ENCODE peak calls at places on chromosomes 3 and 15, in ten cellular contexts. F is tibial nerve, M is sigmoid colon, H is A549, Y is adrenal gland, W is upper lobe of left lung, N is NB4, K is HepG2, J is heart left ventricle, L is lower leg skin. U is an unnamed sample.

GRCh38 chr3:128787256-128788253 is 61.6 kb downstream of the RAB7A start:
- DNase-seq in J (no peak), M (no peak), N (peak), Y (no peak), F (no peak), H (peak), K (peak), W (no peak), L (no peak), U (peak)

GRCh38 chr3:20111836-20112235 is 71.6 kb downstream of the KAT2B start:
- DNase-seq in M (no peak), L (no peak), K (no peak), N (no peak), J (no peak), F (no peak), W (no peak), H (peak), Y (no peak), U (no peak)

GRCh38 chr15:41794081-41794480 is 19.8 kb downstream of the MAPKBP1 start:
- DNase-seq in W (no peak), J (no peak), F (no peak), M (no peak), Y (no peak), N (no peak), L (no peak), K (no peak), H (no peak), U (no peak)

GRCh38 chr3:143585720-143586456 is 262.4 kb downstream of the SLC9A9 start:
- DNase-seq in N (no peak), W (no peak), K (no peak), J (no peak), H (no peak), M (no peak), Y (no peak), F (no peak), L (no peak), U (no peak)

GRCh38 chr3:45635475-45636256 is 41.1 kb downstream of the LIMD1 start:
- DNase-seq in M (no peak), L (no peak), Y (no peak), F (no peak), J (no peak), N (no peak), W (peak), H (peak), K (peak), U (no peak)

GRCh38 chr15:49225572-49226281 is 55.7 kb downstream of the GALK2 start:
- DNase-seq in Y (no peak), M (no peak), F (no peak), N (peak), W (no peak), H (no peak), J (no peak), L (no peak), K (no peak), U (no peak)

GRCh38 chr3:12194669-12195161 is 36.0 kb upstream of the TIMP4 start:
- DNase-seq in N (peak), Y (no peak), K (peak), M (no peak), L (no peak), F (no peak), H (peak), J (no peak), W (no peak), U (no peak)

GRCh38 chr3:44976002-44976815 is at the start of the genes EXOSC7 and ZDHHC3:
- DNase-seq in H (peak), L (peak), M (peak), Y (peak), K (peak), J (peak), N (peak), W (peak), F (peak), U (peak)

GRCh38 chr15:57761562-57761961 is 55.0 kb downstream of the POLR2M start:
- DNase-seq in M (no peak), K (no peak), Y (no peak), F (no peak), L (no peak), H (no peak), J (no peak), N (no peak), W (no peak), U (no peak)

GRCh38 chr3:48188266-48189201 is at the start of gene CDC25A:
- DNase-seq in F (peak), W (peak), M (peak), L (peak), Y (peak), N (peak), H (peak), J (peak), K (peak), U (peak)

GRCh38 chr3:131694351-131694750 is 191.6 kb upstream of the MRPL3 start:
- DNase-seq in M (no peak), K (no peak), L (no peak), H (no peak), Y (no peak), N (no peak), J (no peak), F (no peak), W (no peak), U (no peak)

GRCh38 chr15:48459571-48460461 is 128.6 kb downstream of the DUT start:
- DNase-seq in J (no peak), K (no peak), M (no peak), N (no peak), W (no peak), H (no peak), L (no peak), F (peak), Y (no peak), U (no peak)

GRCh38 chr3:186060222-186060621 is 48.7 kb downstream of the ETV5 start:
- DNase-seq in Y (no peak), L (no peak), N (no peak), F (no peak), J (no peak), H (no peak), K (no peak), W (no peak), M (no peak), U (no peak)

GRCh38 chr15:60708684-60709083 is 229.7 kb upstream of the ICE2 start:
- DNase-seq in N (no peak), F (no peak), M (no peak), W (no peak), K (no peak), Y (no peak), H (no peak), J (no peak), L (no peak), U (no peak)

GRCh38 chr3:129429080-129429451 is 630 bp upstream of the EFCAB12 start:
- DNase-seq in K (no peak), H (no peak), W (no peak), L (no peak), N (no peak), F (no peak), M (no peak), J (no peak), Y (no peak), U (no peak)

GRCh38 chr3:106206165-106206564 is 337.4 kb upstream of the CBLB start:
- DNase-seq in W (no peak), H (no peak), K (no peak), J (peak), L (no peak), F (no peak), N (no peak), M (no peak), Y (no peak), U (no peak)

GRCh38 chr3:184616416-184616815 is 54.8 kb downstream of the EPHB3 start:
- DNase-seq in Y (no peak), N (no peak), K (no peak), L (no peak), W (no peak), J (no peak), M (no peak), F (no peak), H (no peak), U (no peak)

GRCh38 chr3:197151562-197151961 is 121.9 kb upstream of the MELTF start:
- DNase-seq in H (no peak), J (no peak), F (peak), K (peak), N (peak), M (no peak), W (peak), Y (peak), L (peak), U (no peak)

GRCh38 chr3:145882416-145882815 is 278.6 kb downstream of the PLOD2 start:
- DNase-seq in J (no peak), K (no peak), H (no peak), N (no peak), L (no peak), Y (no peak), F (no peak), M (no peak), W (no peak), U (no peak)

GRCh38 chr15:101121511-101122090 is 130.2 kb downstream of the CHSY1 start:
- DNase-seq in Y (peak), F (peak), K (no peak), W (peak), L (peak), H (no peak), J (peak), M (peak), N (peak), U (peak)

GRCh38 chr3:77079988-77080585 is 40.2 kb downstream of the ROBO2 start:
- DNase-seq in N (no peak), K (no peak), Y (no peak), L (no peak), H (no peak), F (no peak), M (no peak), W (no peak), J (no peak), U (no peak)

GRCh38 chr3:11733914-11734313 is 90.2 kb upstream of the VGLL4 start:
- DNase-seq in J (no peak), F (no peak), M (no peak), H (no peak), N (no peak), W (no peak), K (peak), L (no peak), Y (no peak), U (no peak)

GRCh38 chr3:172512363-172512762 is 10.9 kb downstream of the TNFSF10 start:
- DNase-seq in Y (peak), M (peak), W (peak), J (peak), L (peak), H (no peak), F (peak), N (peak), K (no peak), U (no peak)

GRCh38 chr15:99447497-99448371 is 118.0 kb upstream of the MEF2A start:
- DNase-seq in L (no peak), K (no peak), W (no peak), F (no peak), N (no peak), M (peak), J (peak), Y (no peak), H (no peak), U (no peak)

GRCh38 chr3:76615739-76616138 is 424.2 kb upstream of the ROBO2 start:
- DNase-seq in N (no peak), F (no peak), M (no peak), L (no peak), W (no peak), H (no peak), Y (no peak), J (no peak), K (no peak), U (no peak)

GRCh38 chr3:58025824-58026579 is 17.8 kb downstream of the FLNB start:
- DNase-seq in Y (no peak), K (peak), W (peak), L (no peak), M (peak), N (no peak), H (no peak), J (no peak), F (no peak), U (peak)

GRCh38 chr3:138093721-138094120 is 21.7 kb downstream of the DZIP1L start:
- DNase-seq in K (no peak), H (no peak), F (no peak), L (no peak), Y (no peak), W (no peak), J (no peak), M (no peak), N (no peak), U (no peak)

GRCh38 chr15:93028632-93029612 is 60.1 kb downstream of the RGMA start:
- DNase-seq in H (no peak), W (peak), Y (peak), K (no peak), J (peak), M (peak), N (peak), F (peak), L (peak), U (peak)

GRCh38 chr15:48696627-48697312 is 51.3 kb upstream of the FBN1 start:
- DNase-seq in L (no peak), F (no peak), W (no peak), Y (no peak), H (no peak), M (no peak), J (no peak), K (no peak), N (peak), U (no peak)

DNA sequence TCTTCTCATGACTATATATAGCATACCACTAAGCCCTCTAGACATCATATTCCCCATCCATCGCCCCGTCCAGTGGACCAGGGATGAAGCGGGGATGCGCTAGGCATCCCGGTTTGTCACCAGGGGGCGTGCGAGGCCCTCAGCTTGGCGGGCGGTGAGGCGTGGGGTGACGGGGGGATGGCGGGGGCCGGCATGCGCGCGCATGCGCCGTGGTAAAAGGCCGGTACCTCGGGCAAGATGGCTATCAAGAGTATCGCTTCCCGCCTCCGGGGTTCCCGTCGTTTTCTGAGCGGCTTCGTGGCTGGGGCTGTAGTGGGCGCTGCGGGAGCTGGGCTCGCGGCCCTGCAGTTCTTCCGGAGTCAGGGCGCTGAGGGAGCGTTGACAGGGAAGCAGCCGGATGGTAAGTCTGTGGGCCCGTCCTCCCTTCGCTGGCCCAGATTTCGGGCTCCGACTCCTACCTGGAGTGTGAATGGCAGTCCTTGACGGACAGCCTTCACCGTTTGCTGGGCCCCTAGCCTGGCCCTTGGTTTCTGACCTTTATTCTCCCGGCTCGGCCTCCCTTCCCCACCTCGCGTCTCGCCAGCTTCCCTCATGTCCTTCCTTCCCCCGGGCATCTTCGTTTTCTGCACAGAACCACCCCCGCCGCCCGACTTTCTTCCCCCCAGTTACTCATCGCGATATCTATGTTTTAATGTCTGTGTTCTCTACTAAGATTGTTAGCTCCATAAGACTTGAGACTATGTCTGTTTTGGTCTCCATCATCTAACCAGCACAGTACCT is at the start of gene EXOG:
- DNase-seq in K (peak), H (peak), Y (peak), F (peak), J (peak), N (peak), W (peak), M (peak), L (peak), U (peak)
- TF ChIP-seq POLR2A in K (no peak), H (peak), Y (no peak), F (no peak), J (no peak), N (peak), W (no peak), M (no peak), L (no peak), U (peak)

GRCh38 chr3:8765528-8765927 is 3.9 kb downstream of the OXTR start:
- DNase-seq in J (no peak), H (no peak), M (no peak), K (no peak), L (no peak), Y (no peak), N (no peak), W (no peak), F (no peak), U (no peak)

GRCh38 chr3:8768364-8769087 is 887 bp downstream of the OXTR start:
- DNase-seq in F (no peak), K (no peak), J (no peak), W (no peak), L (no peak), M (no peak), N (no peak), Y (no peak), H (no peak), U (no peak)

GRCh38 chr3:8767667-8768363 is 1.6 kb downstream of the OXTR start:
- DNase-seq in J (no peak), Y (no peak), L (no peak), M (no peak), H (no peak), W (no peak), N (no peak), K (peak), F (no peak), U (peak)

GRCh38 chr3:8766148-8766547 is 3.3 kb downstream of the OXTR start:
- DNase-seq in J (no peak), H (no peak), N (no peak), W (no peak), K (no peak), F (no peak), M (no peak), Y (no peak), L (no peak), U (no peak)

DNA sequence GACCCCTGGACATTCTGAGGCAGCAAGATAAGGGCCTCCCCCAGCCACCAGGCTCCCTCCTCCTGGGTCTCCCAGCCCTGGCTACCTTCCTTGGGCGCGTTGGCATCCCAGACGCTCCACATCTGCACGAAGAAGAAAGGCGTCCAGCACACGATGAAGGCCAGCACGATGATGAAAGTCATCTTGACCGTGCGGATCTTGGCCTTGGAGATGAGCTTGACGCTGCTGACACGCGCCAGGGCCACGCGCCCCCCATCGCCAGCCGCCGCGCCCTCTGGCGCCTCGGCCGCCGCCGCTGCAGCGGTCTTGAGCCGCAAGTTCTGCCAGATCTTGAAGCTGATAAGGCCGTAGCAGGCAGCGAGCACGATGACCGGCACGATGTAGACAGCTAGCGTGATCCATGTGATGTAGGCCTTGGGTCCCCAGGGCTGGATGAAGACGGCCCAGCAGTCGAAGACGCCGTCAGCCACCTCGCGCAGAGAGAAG is 2.2 kb downstream of the OXTR start:
- DNase-seq in F (no peak), H (no peak), K (no peak), J (no peak), N (no peak), Y (no peak), M (no peak), L (no peak), W (no peak), U (no peak)
- H3K4me3 ChIP-seq in F (no peak), H (no peak), K (no peak), J (no peak), N (no peak), Y (no peak), M (no peak), L (no peak), W (no peak), U (no peak)

GRCh38 chr3:159739166-159739565 is 249.5 kb upstream of the IL12A start:
- DNase-seq in W (no peak), K (no peak), L (no peak), Y (no peak), N (no peak), H (no peak), J (no peak), M (no peak), F (no peak), U (no peak)
- TF ChIP-seq POLR2A in W (no peak), K (no peak), L (no peak), Y (no peak), N (no peak), H (no peak), J (no peak), M (no peak), F (no peak), U (no peak)

GRCh38 chr3:100467133-100467532 is 25.3 kb upstream of the TMEM45A start:
- DNase-seq in L (no peak), W (no peak), M (no peak), Y (no peak), N (no peak), H (no peak), J (no peak), K (no peak), F (no peak), U (no peak)

GRCh38 chr3:100463646-100464155 is 28.7 kb upstream of the TMEM45A start:
- DNase-seq in L (no peak), K (no peak), Y (no peak), W (no peak), N (no peak), M (no peak), H (no peak), J (no peak), F (no peak), U (no peak)

GRCh38 chr3:100471436-100471835 is 21.0 kb upstream of the TMEM45A start:
- DNase-seq in Y (no peak), H (no peak), J (no peak), W (no peak), K (no peak), N (no peak), M (no peak), F (no peak), L (no peak), U (no peak)

GRCh38 chr3:100465871-100466777 is 26.3 kb upstream of the TMEM45A start:
- DNase-seq in Y (no peak), L (no peak), N (peak), J (no peak), F (no peak), H (no peak), W (no peak), K (no peak), M (no peak), U (no peak)

GRCh38 chr3:100468676-100469075 is 23.7 kb upstream of the TMEM45A start:
- DNase-seq in M (no peak), H (no peak), Y (no peak), W (no peak), J (no peak), K (no peak), N (no peak), F (no peak), L (no peak), U (no peak)
- H3K4me3 ChIP-seq in M (no peak), H (no peak), Y (no peak), W (no peak), J (no peak), K (no peak), N (no peak), F (no peak), L (no peak), U (no peak)

DNA sequence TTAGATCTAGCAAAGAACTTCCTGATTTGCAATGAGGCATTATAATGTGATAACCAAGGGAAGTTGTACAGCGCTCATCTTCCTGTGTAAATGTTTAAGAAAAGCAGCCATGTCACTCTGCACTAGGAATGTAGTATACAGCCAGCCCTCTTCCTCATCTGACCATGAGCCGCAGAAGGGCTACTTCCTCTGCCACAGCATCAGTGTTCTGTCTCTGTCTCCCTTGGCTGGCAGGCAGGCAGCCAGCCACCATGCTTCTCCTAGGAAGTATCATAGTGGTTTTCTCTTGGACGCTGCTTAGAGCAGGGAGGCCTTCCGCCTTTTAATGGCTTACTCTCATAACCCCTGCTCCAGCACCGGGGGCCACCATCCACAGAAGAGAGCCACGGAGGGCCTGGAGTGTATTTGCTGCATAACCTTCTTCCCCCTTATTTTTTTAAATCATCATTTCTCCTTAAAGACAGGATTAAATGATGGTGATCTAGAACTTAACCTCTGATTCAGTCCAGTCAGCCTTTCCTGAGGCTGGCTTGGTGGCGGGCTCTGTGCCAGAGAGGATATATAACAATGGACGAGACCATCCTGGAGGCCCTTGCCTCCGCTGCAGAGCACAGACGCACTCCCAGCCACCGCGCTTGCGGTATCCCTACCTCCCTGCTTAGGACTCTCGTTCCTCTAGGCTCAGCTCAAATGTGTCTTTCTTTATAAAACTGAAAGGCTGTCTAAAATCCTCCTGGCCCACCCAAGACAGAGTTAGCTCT is 57.3 kb upstream of the PLXNA1 start:
- DNase-seq in W (no peak), J (peak), F (no peak), K (no peak), M (peak), L (no peak), Y (no peak), N (peak), H (no peak), U (no peak)
- TF ChIP-seq POLR2A in W (no peak), J (no peak), F (no peak), K (no peak), M (no peak), L (no peak), Y (no peak), N (no peak), H (no peak), U (no peak)